ENCODE peak calls at places on chromosomes 16 and 17, in five cellular contexts. Z is A673, D is colonic mucosa, W is brain microvascular endothelial cell, R is dorsolateral prefrontal cortex. Q is an unnamed sample.

GRCh38 chr17:48153711-48154642 is 46.4 kb downstream of the SNX11 start:
- DNase-seq in Z (peak), D (peak), W (no peak), R (no peak), Q (peak)

GRCh38 chr16:11460820-11461594 is 115.7 kb downstream of the RMI2 start:
- DNase-seq in Z (no peak), D (no peak), W (no peak), R (no peak), Q (no peak)

GRCh38 chr16:1466968-1467521 is 7.8 kb downstream of the CLCN7 start:
- DNase-seq in Z (no peak), D (no peak), W (no peak), R (no peak), Q (no peak)

GRCh38 chr17:78130080-78130438 is 512 bp upstream of the TMC8 start:
- DNase-seq in Z (no peak), D (no peak), W (no peak), R (no peak), Q (no peak)

GRCh38 chr16:3467920-3468319 is 24.4 kb downstream of the NAA60 start:
- DNase-seq in Z (peak), D (no peak), W (no peak), R (no peak), Q (peak)

GRCh38 chr17:348692-349425 is 3.7 kb downstream of the RPH3AL start:
- DNase-seq in Z (no peak), D (peak), W (no peak), R (peak), Q (no peak)

GRCh38 chr17:13415877-13416416 is 185.8 kb downstream of the HS3ST3A1 start:
- DNase-seq in Z (peak), D (peak), W (peak), R (no peak), Q (peak)

GRCh38 chr16:79267781-79268180 is 332.8 kb downstream of the MAF start:
- DNase-seq in Z (no peak), D (no peak), W (no peak), R (no peak), Q (no peak)

GRCh38 chr17:45904886-45905285 is 10.5 kb downstream of the MAPT start:
- DNase-seq in Z (no peak), D (no peak), W (no peak), R (no peak), Q (no peak)

GRCh38 chr16:56907401-56907800 is 24.5 kb upstream of the HERPUD1 start:
- DNase-seq in Z (no peak), D (no peak), W (no peak), R (no peak), Q (no peak)

GRCh38 chr17:29059281-29059680 is 16.3 kb downstream of the PIPOX start:
- DNase-seq in Z (no peak), D (no peak), W (peak), R (no peak), Q (no peak)

GRCh38 chr17:27540300-27541105 is 84.3 kb downstream of the KSR1 start:
- DNase-seq in Z (no peak), D (peak), W (peak), R (peak), Q (peak)

GRCh38 chr16:67241008-67241900 is 6.0 kb downstream of the FHOD1 start:
- DNase-seq in Z (peak), D (peak), W (peak), R (no peak), Q (peak)

GRCh38 chr16:3027488-3027795 is 3.6 kb downstream of the THOC6 start:
- DNase-seq in Z (no peak), D (no peak), W (no peak), R (no peak), Q (no peak)

GRCh38 chr16:14569213-14569612 is 60.8 kb downstream of the PARN start:
- DNase-seq in Z (no peak), D (peak), W (no peak), R (no peak), Q (no peak)

GRCh38 chr16:58678716-58679115 is 5.9 kb downstream of the SLC38A7 start:
- DNase-seq in Z (no peak), D (no peak), W (no peak), R (peak), Q (peak)

GRCh38 chr17:64016974-64017373 is 3.5 kb downstream of the ICAM2 start:
- DNase-seq in Z (no peak), D (no peak), W (no peak), R (no peak), Q (no peak)

GRCh38 chr17:64017381-64017980 is 3.0 kb downstream of the ICAM2 start:
- DNase-seq in Z (no peak), D (no peak), W (no peak), R (no peak), Q (no peak)

GRCh38 chr17:64022631-64023063 is 2.2 kb upstream of the ICAM2 start:
- DNase-seq in Z (no peak), D (peak), W (no peak), R (no peak), Q (no peak)

GRCh38 chr17:64019486-64020067 is 856 bp downstream of the ICAM2 start:
- DNase-seq in Z (no peak), D (peak), W (no peak), R (no peak), Q (no peak)

GRCh38 chr17:64020068-64020766 is at the start of gene ICAM2:
- DNase-seq in Z (no peak), D (peak), W (no peak), R (no peak), Q (no peak)
- H3K27ac ChIP-seq in Z (no peak), D (peak), W (no peak), R (peak), Q (no peak)

GRCh38 chr16:27698266-27698665 is 148.3 kb downstream of the KATNIP start:
- DNase-seq in Z (peak), D (no peak), W (no peak), R (no peak), Q (peak)
- TF ChIP-seq CTCF in Z (peak), D (no peak), W (peak), R (no peak), Q (peak)

GRCh38 chr17:38750312-38751121 is 2.0 kb upstream of the PSMB3 start:
- DNase-seq in Z (peak), D (peak), W (no peak), R (no peak), Q (no peak)
- H3K4me3 ChIP-seq in Z (peak), D (peak), W (peak), R (peak), Q (peak)

DNA sequence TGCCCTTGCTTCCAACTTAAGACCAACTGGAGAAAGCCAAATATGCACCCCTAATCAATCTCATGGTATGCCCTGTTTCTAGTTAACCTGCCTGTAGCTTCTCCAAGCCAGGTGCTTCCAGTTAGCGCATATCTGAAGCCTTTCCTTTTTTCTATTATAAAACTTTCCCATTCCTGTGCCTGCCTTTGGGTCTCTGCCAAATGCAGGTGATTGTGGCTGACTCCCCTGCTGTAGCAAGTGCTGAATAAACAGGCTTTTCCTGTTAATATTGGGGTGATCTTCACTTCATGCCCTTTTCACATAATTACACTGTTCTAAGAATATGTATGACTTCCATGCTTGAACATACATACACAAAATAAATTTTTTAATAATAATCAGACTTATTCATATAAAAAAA is 207.4 kb downstream of the TANC2 start:
- DNase-seq in Z (no peak), D (no peak), W (no peak), R (no peak), Q (no peak)
- H3K27ac ChIP-seq in Z (no peak), D (no peak), W (no peak), R (no peak), Q (peak)

DNA sequence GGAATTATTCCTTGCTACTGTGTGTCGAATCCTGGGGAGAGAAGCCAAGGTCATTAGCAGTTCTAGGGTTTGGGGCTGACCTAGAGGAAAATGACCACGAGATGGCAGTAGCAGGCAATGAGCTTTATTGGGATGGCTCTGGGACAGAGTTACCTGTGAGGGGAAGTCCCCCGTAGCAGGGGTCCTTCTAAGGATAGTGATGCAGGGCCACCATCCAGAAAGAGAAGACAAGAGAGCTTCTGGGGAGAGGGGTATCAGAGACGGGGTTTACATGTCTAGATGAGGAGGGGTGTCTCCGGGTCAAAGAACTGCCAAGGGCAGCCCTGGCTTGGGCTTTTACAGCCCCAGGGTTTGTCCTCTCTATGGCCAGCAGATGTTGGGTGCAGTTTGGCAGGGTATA is 6.4 kb upstream of the GGT6 start:
- DNase-seq in Z (peak), D (peak), W (peak), R (no peak), Q (peak)
- TF ChIP-seq CTCF in Z (peak), D (peak), W (peak), R (peak), Q (peak)

GRCh38 chr16:19136549-19137196 is 22.9 kb downstream of the ITPRIPL2 start:
- DNase-seq in Z (no peak), D (peak), W (no peak), R (no peak), Q (no peak)
- H3K4me3 ChIP-seq in Z (no peak), D (no peak), W (no peak), R (no peak), Q (no peak)

DNA sequence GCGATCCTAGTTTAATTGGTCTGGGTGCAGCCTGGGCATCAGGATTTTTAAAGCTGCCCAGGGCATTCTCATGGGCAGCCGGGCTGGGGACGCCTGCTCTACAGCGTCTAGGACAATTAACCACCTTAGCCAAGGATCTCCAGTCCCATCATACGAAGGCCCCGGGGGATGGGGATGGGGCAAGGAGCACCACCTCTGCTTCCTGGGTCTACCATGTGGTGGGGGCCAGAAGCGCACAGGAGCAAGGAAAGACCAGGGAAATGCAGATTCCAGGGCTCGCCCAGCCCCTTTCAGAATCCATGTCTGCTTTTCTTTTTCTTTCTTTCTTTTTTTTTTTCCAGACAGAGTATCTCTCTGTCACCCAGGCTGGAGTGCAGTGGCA is 29.3 kb downstream of the TBC1D16 start:
- DNase-seq in Z (no peak), D (no peak), W (no peak), R (no peak), Q (no peak)
- H3K27ac ChIP-seq in Z (no peak), D (no peak), W (no peak), R (no peak), Q (no peak)

DNA sequence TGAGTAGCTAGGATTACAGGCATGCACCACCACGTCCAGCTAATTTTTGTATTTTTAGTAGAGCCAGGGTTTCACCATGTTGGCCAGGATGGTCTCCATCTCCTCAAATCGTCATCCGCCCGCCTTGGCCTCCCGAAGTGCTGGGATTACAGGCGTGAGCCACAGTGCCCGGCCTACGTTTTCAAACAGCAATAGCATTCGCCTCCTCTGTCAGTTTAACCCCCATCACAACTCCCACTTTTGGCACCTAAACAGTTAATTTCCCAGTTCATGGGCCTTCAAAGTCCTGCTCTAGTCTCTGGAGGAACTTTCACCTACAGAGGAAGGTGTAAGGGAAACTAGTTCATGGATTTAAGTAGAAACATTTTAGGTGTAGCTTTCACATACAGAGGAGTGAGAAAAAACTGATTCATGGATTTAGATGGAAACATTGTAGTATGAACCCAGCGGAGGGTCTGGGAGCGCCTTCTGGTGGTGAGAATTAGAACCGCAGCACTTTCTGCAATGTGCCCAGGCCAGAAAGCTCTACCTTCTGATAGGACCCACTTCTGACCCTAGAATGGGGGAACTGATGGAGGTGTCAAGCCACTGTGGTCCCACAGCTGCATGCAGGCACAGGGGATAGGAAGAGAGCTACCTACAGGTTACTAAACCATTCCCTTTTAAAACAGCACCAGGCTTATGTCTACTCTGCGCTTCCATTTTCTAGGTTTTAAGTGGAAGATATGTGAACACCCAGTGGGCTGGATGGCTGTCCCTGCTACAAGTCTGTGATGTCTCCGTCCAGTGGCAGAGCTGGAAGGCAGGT is 12.0 kb upstream of the MEOX1 start:
- DNase-seq in Z (peak), D (peak), W (peak), R (peak), Q (peak)
- TF ChIP-seq CTCF in Z (peak), D (peak), W (peak), R (peak), Q (peak)

Q was measured in cardiac muscle cell.